ENCODE peak calls at places on chromosomes 2 and 18, in six cellular contexts. E, U, S, V, H and Z are unnamed samples.

GRCh38 chr18:27731211-27731610 is 445.7 kb downstream of the CDH2 start:
- DNase-seq in E (no peak), U (no peak), S (no peak), V (no peak), H (no peak), Z (no peak)

GRCh38 chr2:1702186-1702565 is 42.1 kb downstream of the PXDN start:
- DNase-seq in E (no peak), U (no peak), S (no peak), V (no peak), H (no peak), Z (no peak)

GRCh38 chr18:74895686-74896085 is 298.0 kb downstream of the ZNF407 start:
- DNase-seq in E (no peak), U (no peak), S (no peak), V (no peak), H (no peak), Z (no peak)

GRCh38 chr18:24068945-24069693 is 54.6 kb downstream of the TTC39C start:
- DNase-seq in E (no peak), U (no peak), S (no peak), V (no peak), H (no peak), Z (no peak)

GRCh38 chr18:12849548-12849947 is 34.5 kb downstream of the PTPN2 start:
- DNase-seq in E (peak; percentile 64), U (no peak), S (no peak), V (no peak), H (no peak), Z (no peak)

GRCh38 chr2:133818661-133819060 is 250.4 kb upstream of the NCKAP5 start:
- DNase-seq in E (no peak), U (no peak), S (no peak), V (no peak), H (no peak), Z (no peak)

GRCh38 chr18:32175265-32175664 is 14.6 kb upstream of the MEP1B start:
- DNase-seq in E (no peak), U (no peak), S (peak; percentile 9), V (no peak), H (no peak), Z (no peak)

GRCh38 chr18:79046522-79046921 is 22.7 kb upstream of the ATP9B start:
- DNase-seq in E (no peak), U (no peak), S (no peak), V (no peak), H (no peak), Z (no peak)

GRCh38 chr18:51107594-51108305 is 77.7 kb downstream of the SMAD4 start:
- DNase-seq in E (no peak), U (no peak), S (no peak), V (no peak), H (peak; percentile 41), Z (no peak)

GRCh38 chr2:20675701-20676352 is 8.9 kb downstream of the GDF7 start:
- DNase-seq in E (no peak), U (no peak), S (no peak), V (peak; percentile 84), H (peak; percentile 80), Z (peak; percentile 79)

GRCh38 chr2:37882036-37882435 is 43.1 kb upstream of the RMDN2 start:
- DNase-seq in E (no peak), U (no peak), S (no peak), V (no peak), H (no peak), Z (no peak)

GRCh38 chr18:8426401-8426800 is 182.8 kb upstream of the RAB12 start:
- DNase-seq in E (no peak), U (no peak), S (no peak), V (peak; percentile 12), H (no peak), Z (no peak)

GRCh38 chr2:144354953-144355352 is 165.0 kb downstream of the ZEB2 start:
- DNase-seq in E (no peak), U (peak; percentile 23), S (no peak), V (no peak), H (no peak), Z (no peak)

GRCh38 chr2:96662360-96662759 is 19.8 kb downstream of the FER1L5 start:
- DNase-seq in E (no peak), U (no peak), S (no peak), V (no peak), H (no peak), Z (no peak)

GRCh38 chr2:61538920-61539559 is 884 bp upstream of the XPO1 start:
- DNase-seq in E (no peak), U (peak; percentile 47), S (peak; percentile 20), V (peak; percentile 54), H (peak; percentile 59), Z (no peak)

GRCh38 chr2:231883468-231883881 is 42.7 kb downstream of the NPPC start:
- DNase-seq in E (no peak), U (no peak), S (no peak), V (no peak), H (peak; percentile 62), Z (no peak)

GRCh38 chr2:24040511-24040910 is 6.7 kb downstream of the WDCP start:
- DNase-seq in E (no peak), U (no peak), S (no peak), V (no peak), H (no peak), Z (no peak)

GRCh38 chr2:70087703-70088507 is 628 bp downstream of the PCBP1 start:
- DNase-seq in E (peak; percentile 58), U (peak; percentile 39), S (peak; percentile 66), V (peak; percentile 61), H (peak; percentile 63), Z (peak; percentile 70)

GRCh38 chr2:154402138-154402714 is 296.3 kb upstream of the KCNJ3 start:
- DNase-seq in E (no peak), U (no peak), S (no peak), V (peak; percentile 45), H (peak; percentile 47), Z (no peak)

GRCh38 chr2:67259581-67260347 is 137.4 kb upstream of the ETAA1 start:
- DNase-seq in E (no peak), U (peak; percentile 35), S (peak; percentile 5), V (no peak), H (peak; percentile 33), Z (no peak)

GRCh38 chr2:239532859-239533258 is 132.0 kb upstream of the HDAC4 start:
- DNase-seq in E (no peak), U (no peak), S (no peak), V (no peak), H (peak; percentile 23), Z (no peak)
- H3K9me3 ChIP-seq in E (peaks cover 29% of the 10 kb centered on the region), U (no peaks in the 10 kb centered on the region), S (no peaks in the 10 kb centered on the region), V (no peaks in the 10 kb centered on the region), H (no peaks in the 10 kb centered on the region), Z (no peaks in the 10 kb centered on the region)

GRCh38 chr2:46548103-46548486 is 68.7 kb downstream of the TMEM247 start:
- DNase-seq in E (peak; percentile 45), U (no peak), S (no peak), V (no peak), H (no peak), Z (no peak)
- H3K4me3 ChIP-seq in E (no peak overlapping the region), U (no peak overlapping the region), S (no peak overlapping the region), V (peak overlapping the region; percentile 38), H (no peak overlapping the region), Z (no peak overlapping the region)

GRCh38 chr2:126671488-126671887 is 15.5 kb downstream of the GYPC start:
- DNase-seq in E (no peak), U (no peak), S (no peak), V (no peak), H (no peak), Z (no peak)
- H3K9me3 ChIP-seq in E (peaks cover 1% of the 10 kb centered on the region), U (no peaks in the 10 kb centered on the region), S (no peaks in the 10 kb centered on the region), V (peaks cover 20% of the 10 kb centered on the region), H (peaks cover 7% of the 10 kb centered on the region), Z (peaks cover 10% of the 10 kb centered on the region)

DNA sequence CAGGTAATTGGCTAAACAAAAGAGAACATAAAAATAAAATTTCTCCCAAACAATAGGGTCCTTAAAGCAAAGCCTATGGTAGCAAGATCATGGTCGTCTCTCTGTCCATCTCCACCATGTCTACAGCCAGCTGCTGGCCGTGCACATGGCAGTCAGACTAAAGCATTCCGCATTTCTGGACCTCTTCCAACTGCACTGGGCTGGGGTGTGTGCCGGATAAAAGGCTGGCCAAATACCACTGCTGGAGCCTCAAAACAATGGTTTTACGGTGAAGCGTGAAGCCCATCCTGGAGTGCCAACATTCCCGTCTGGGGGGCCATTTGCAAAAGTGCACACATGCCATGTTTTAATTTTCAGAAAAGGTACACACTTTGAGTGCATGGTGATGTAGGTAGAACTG is 74.8 kb upstream of the PIEZO2 start:
- DNase-seq in E (no peak), U (no peak), S (no peak), V (no peak), H (no peak), Z (no peak)
- H3K4me3 ChIP-seq in E (no peak overlapping the region), U (no peak overlapping the region), S (no peak overlapping the region), V (no peak overlapping the region), H (no peak overlapping the region), Z (no peak overlapping the region)

GRCh38 chr18:6389005-6389404 is 25.7 kb downstream of the L3MBTL4 start:
- DNase-seq in E (no peak), U (no peak), S (no peak), V (no peak), H (no peak), Z (no peak)
- H3K9me3 ChIP-seq in E (peaks cover 10% of the 10 kb centered on the region), U (no peaks in the 10 kb centered on the region), S (no peaks in the 10 kb centered on the region), V (no peaks in the 10 kb centered on the region), H (peaks cover 2% of the 10 kb centered on the region), Z (peaks cover 8% of the 10 kb centered on the region)

DNA sequence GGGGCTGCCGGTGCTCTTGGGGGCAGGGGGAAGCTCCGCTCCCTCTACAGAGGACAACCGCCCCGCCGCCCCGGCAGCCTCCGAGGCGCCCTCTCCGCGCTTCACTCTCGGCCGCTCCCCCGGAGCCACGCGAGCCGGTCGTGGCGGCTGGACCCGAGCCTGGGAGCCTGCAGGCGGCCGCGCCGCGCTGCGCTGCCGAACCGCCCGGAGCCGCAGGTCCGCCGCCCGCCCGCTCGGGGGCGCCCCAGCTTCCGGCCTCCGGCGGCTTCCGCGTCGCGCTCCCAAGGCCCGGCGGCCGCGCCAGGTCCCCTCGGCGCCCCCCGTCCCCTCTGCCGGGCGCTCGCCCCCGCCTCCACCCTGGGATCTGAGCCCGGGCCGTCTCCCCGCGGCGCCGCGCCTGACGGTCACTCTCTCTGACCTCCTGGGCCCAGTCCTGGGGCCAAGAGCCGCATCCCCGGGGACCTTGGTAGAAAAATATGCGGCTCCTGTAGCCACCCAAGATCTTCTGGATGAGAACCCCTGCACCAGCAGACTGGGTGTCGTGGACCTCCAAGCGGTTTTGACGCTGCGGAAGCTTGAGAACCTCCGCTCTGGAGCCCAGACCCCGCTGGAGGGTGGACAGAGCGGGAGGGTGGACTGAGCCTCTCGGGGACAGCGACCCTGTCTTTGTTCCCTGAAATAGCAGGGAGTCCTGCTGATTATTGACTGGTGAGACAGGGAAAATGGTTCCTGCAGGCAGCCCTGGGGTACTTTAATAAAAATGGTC is 44.3 kb downstream of the SERTAD2 start:
- DNase-seq in E (peak; percentile 50), U (peak; percentile 31), S (peak; percentile 58), V (peak; percentile 66), H (peak; percentile 89), Z (no peak)
- H3K4me3 ChIP-seq in E (peak overlapping the region; percentile 43), U (peak overlapping the region; percentile 33), S (peak overlapping the region; percentile 56), V (peak overlapping the region; percentile 60), H (peak overlapping the region; percentile 50), Z (no peak overlapping the region)

DNA sequence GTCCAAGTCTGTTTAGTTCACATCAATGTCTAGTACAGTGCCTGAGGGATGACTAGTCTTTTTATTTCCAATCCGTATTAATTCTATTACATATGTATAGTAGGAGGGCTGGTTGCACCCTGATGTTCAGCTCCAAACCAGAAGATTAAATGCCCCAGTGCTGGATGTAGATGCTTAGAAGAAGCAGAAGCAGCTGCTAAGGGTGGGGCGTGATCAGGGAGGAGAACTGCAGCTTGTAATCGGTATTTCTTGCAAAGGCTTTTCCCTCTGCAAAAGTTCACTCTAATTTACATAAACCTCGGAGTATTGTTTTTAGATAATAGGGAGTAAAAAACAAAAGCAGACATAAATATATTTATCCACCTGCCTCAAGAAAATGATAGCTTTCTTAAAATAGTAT is 145.3 kb upstream of the ITGA4 start:
- DNase-seq in E (no peak), U (no peak), S (no peak), V (peak; percentile 58), H (no peak), Z (no peak)
- H3K9me3 ChIP-seq in E (no peaks in the 10 kb centered on the region), U (no peaks in the 10 kb centered on the region), S (no peaks in the 10 kb centered on the region), V (no peaks in the 10 kb centered on the region), H (no peaks in the 10 kb centered on the region), Z (no peaks in the 10 kb centered on the region)